ENCODE peak calls at places on chromosomes 2 and 18, in six cellular contexts. F, W, G, V, H and X are unnamed samples.
A peak's percentile ranks its signal among the peaks of the same experiment; 100 is the strongest.

GRCh38 chr18:47775961-47776360 is 154.5 kb downstream of the SMAD2 start:
- DNase-seq in F (peak; percentile 41), W (peak; percentile 65), G (no peak), V (no peak), H (no peak), X (no peak)

GRCh38 chr2:122859260-122859659 is 1103.8 kb downstream of the TSN start:
- DNase-seq in F (no peak), W (no peak), G (no peak), V (no peak), H (no peak), X (no peak)

GRCh38 chr18:46555724-46556123 is 101.3 kb downstream of the LOXHD1 start:
- DNase-seq in F (peak; percentile 12), W (peak; percentile 74), G (no peak), V (no peak), H (peak; percentile 36), X (no peak)

GRCh38 chr2:225041210-225041870 is 928 bp downstream of the DOCK10 start:
- DNase-seq in F (peak; percentile 64), W (peak; percentile 3), G (peak; percentile 36), V (peak; percentile 86), H (peak; percentile 12), X (peak; percentile 30)

GRCh38 chr2:223069465-223069864 is 17.5 kb downstream of the KCNE4 start:
- DNase-seq in F (no peak), W (no peak), G (no peak), V (no peak), H (no peak), X (no peak)

GRCh38 chr2:187349328-187349944 is 98.6 kb downstream of the CALCRL start:
- DNase-seq in F (peak; percentile 70), W (no peak), G (no peak), V (no peak), H (no peak), X (no peak)

GRCh38 chr2:232485757-232486557 is 1.7 kb downstream of the ECEL1 start:
- DNase-seq in F (no peak), W (no peak), G (no peak), V (peak; percentile 66), H (no peak), X (no peak)

GRCh38 chr18:66280470-66280869 is 323.4 kb downstream of the CDH19 start:
- DNase-seq in F (no peak), W (peak; percentile 1), G (no peak), V (no peak), H (no peak), X (no peak)

GRCh38 chr2:81670885-81671284 is 1366.3 kb upstream of the LRRTM1 start:
- DNase-seq in F (no peak), W (no peak), G (no peak), V (no peak), H (no peak), X (no peak)

GRCh38 chr2:120684225-120684624 is 51.4 kb upstream of the GLI2 start:
- DNase-seq in F (peak; percentile 55), W (no peak), G (no peak), V (peak; percentile 6), H (no peak), X (no peak)

GRCh38 chr2:11480406-11480805 is 14.4 kb upstream of the E2F6 start:
- DNase-seq in F (no peak), W (no peak), G (no peak), V (no peak), H (no peak), X (no peak)

GRCh38 chr2:3523551-3524041 is 4.3 kb upstream of the ADI1 start:
- DNase-seq in F (peak; percentile 43), W (no peak), G (peak; percentile 11), V (no peak), H (no peak), X (no peak)

GRCh38 chr2:235170536-235171510 is 219.0 kb downstream of the SH3BP4 start:
- DNase-seq in F (peak; percentile 70), W (peak; percentile 36), G (no peak), V (no peak), H (no peak), X (no peak)

GRCh38 chr2:15793078-15793913 is 147.1 kb upstream of the MYCN start:
- DNase-seq in F (no peak), W (no peak), G (no peak), V (peak; percentile 42), H (no peak), X (no peak)

GRCh38 chr2:226813148-226813701 is 13.6 kb upstream of the IRS1 start:
- DNase-seq in F (no peak), W (no peak), G (no peak), V (no peak), H (no peak), X (no peak)

GRCh38 chr2:147368306-147368705 is 476.5 kb upstream of the ACVR2A start:
- DNase-seq in F (peak; percentile 57), W (no peak), G (no peak), V (no peak), H (no peak), X (no peak)

GRCh38 chr18:55695091-55695490 is 107.1 kb upstream of the TCF4 start:
- DNase-seq in F (no peak), W (no peak), G (no peak), V (no peak), H (no peak), X (no peak)

GRCh38 chr18:13831864-13832508 is 8.0 kb downstream of the MC5R start:
- DNase-seq in F (no peak), W (no peak), G (no peak), V (no peak), H (no peak), X (no peak)

GRCh38 chr2:132597831-132598230 is 72.2 kb downstream of the LYPD1 start:
- DNase-seq in F (no peak), W (no peak), G (no peak), V (no peak), H (no peak), X (no peak)

GRCh38 chr2:132598536-132598935 is 71.5 kb downstream of the LYPD1 start:
- DNase-seq in F (no peak), W (no peak), G (no peak), V (no peak), H (no peak), X (no peak)

GRCh38 chr2:132597166-132597565 is 72.8 kb downstream of the LYPD1 start:
- DNase-seq in F (no peak), W (no peak), G (no peak), V (no peak), H (no peak), X (no peak)

GRCh38 chr2:132593171-132593570 is 76.8 kb downstream of the LYPD1 start:
- DNase-seq in F (no peak), W (no peak), G (no peak), V (no peak), H (no peak), X (no peak)

GRCh38 chr2:132595186-132595585 is 74.8 kb downstream of the LYPD1 start:
- DNase-seq in F (no peak), W (no peak), G (no peak), V (no peak), H (no peak), X (no peak)
- H3K4me1 ChIP-seq in F (no peaks in the 10 kb centered on the region), W (no peaks in the 10 kb centered on the region), G (no peaks in the 10 kb centered on the region), V (no peaks in the 10 kb centered on the region), H (no peaks in the 10 kb centered on the region), X (no peaks in the 10 kb centered on the region)

DNA sequence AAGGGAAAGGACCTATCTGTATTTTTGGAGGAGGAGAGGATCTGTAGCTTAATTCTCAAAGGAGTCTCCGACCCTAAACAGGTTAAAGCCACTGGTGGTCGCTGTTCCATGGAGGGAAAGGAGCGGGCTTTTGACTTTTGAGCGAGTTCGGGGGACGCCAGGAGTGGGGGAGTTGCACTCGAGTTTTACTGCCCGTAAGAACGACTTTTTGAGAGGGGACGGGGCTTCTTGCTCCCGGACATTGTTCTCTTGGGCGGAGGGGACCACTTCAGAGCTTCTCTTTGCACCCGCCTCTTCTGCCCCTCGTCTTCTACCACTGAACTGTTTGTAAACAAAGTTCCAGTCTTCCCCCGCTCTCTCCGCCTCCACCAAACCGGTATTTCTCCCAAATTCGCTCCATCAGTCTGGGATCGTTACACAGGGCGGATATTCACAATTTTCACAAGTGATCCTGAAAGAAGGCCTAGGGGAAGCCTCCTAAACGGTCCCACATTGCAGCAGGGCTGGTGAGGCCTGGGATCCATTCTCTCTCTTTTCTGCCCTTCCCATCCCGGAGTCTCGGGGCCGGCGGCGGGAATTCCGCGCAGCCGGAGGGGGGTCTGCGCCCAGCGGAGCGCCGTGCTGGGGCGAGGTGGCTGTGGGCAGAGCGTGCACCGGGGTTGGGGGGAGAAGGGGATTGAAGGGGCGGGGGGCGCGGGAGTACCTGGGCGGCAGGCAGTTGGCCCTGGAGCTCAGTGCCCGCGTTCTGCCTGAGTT is 6.6 kb downstream of the DLX2 start:
- DNase-seq in F (no peak), W (no peak), G (no peak), V (peak; percentile 75), H (no peak), X (no peak)
- TF ChIP-seq CTCF in F (peak; percentile 19), W (no peak), G (no peak), V (no peak), H (no peak), X (no peak)

GRCh38 chr2:63057249-63058148 is 6.9 kb downstream of the OTX1 start:
- DNase-seq in F (no peak), W (no peak), G (no peak), V (no peak), H (no peak), X (no peak)

GRCh38 chr2:63059434-63060078 is 8.9 kb downstream of the OTX1 start:
- DNase-seq in F (no peak), W (no peak), G (peak; percentile 36), V (no peak), H (no peak), X (no peak)

GRCh38 chr2:63060079-63060482 is 9.5 kb downstream of the OTX1 start:
- DNase-seq in F (no peak), W (no peak), G (no peak), V (no peak), H (no peak), X (no peak)

GRCh38 chr2:63058149-63058741 is 7.6 kb downstream of the OTX1 start:
- DNase-seq in F (no peak), W (no peak), G (peak; percentile 25), V (no peak), H (no peak), X (no peak)

DNA sequence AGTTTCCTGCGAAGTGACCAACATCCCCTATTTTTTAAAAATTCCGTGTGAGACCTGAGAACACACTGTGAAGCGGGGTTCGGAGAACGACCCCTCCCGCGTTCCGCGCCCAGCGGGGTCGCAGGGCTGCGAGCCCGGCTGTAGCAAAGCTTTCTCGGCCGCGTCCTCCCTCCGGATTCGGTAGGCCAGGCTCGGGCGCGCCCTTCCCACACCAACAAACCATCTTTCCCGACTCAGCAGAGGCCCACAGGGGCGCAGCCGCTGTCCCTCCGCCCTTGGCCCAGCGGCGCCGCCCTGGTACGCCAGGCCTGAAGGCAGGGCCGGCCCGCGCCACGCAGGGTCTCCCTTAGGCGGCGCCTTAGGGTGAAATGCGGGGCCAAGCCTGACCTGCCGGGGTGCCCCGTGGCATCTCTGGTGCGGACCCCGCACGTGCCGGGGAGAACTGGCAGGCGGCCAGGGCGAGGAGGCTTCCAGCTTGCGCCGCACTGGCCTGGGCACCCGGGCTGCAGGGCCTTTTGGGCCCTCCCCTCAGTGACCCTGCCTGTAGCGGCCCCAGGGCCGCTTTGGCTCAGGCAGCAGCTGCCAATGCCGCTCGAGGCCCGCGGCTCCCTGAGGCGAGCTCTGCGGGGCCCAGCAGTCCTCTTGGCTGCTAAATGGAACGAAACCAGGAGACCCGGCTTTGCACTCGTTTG is 8.3 kb downstream of the OTX1 start:
- DNase-seq in F (no peak), W (no peak), G (peak; percentile 20), V (no peak), H (no peak), X (no peak)
- H3K4me3 ChIP-seq in F (no peak overlapping the region), W (no peak overlapping the region), G (peak overlapping the region; percentile 39), V (peak overlapping the region; percentile 60), H (peak overlapping the region; percentile 11), X (no peak overlapping the region)

DNA sequence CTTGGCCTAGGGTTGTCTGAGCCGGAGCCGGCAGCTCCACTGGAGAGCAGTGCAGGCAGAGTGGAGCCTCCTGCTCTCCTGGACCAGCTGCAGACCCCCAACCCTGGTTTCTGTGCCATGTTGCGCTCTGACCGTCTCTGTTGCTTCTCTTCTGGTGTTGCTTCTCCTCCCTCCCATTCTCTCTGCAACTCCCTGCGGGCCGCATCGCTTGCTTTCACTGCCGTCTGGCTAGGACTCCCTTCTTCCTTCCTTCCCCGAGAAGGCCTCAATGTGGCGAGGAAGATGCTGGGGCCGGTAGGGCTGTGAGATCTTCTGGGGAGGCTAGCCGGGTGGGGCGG is 6.2 kb downstream of the DNAJB2 start:
- DNase-seq in F (no peak), W (no peak), G (no peak), V (no peak), H (no peak), X (no peak)
- H3K4me1 ChIP-seq in F (no peaks in the 10 kb centered on the region), W (no peaks in the 10 kb centered on the region), G (peaks cover 25% of the 10 kb centered on the region), V (peaks cover 59% of the 10 kb centered on the region), H (peaks cover 8% of the 10 kb centered on the region), X (no peaks in the 10 kb centered on the region)